ENCODE peak calls at places on chromosomes 6 and 20, in four cellular contexts. One of them, this sample, is unnamed.

GRCh38 chr6:140320081-140320798 is 945.8 kb upstream of the CITED2 start:
- DNase-seq in IMR-90: peak
- DNase-seq in left ventricle myocardium inferior: no peak
- DNase-seq in A549: no peak
- DNase-seq in this sample: no peak

GRCh38 chr6:35804996-35805736 is at the start of gene LHFPL5:
- DNase-seq in left ventricle myocardium inferior: peak
- DNase-seq in IMR-90: no peak
- DNase-seq in A549: peak
- DNase-seq in this sample: peak

GRCh38 chr6:66772785-66773184 is 1065.8 kb upstream of the EYS start:
- DNase-seq in left ventricle myocardium inferior: peak
- DNase-seq in IMR-90: no peak
- DNase-seq in A549: no peak
- DNase-seq in this sample: no peak

GRCh38 chr20:49824206-49824605 is 11.6 kb downstream of the SLC9A8 start:
- DNase-seq in left ventricle myocardium inferior: no peak
- DNase-seq in IMR-90: peak
- DNase-seq in A549: no peak
- DNase-seq in this sample: no peak

GRCh38 chr6:34349226-34349625 is 43.2 kb downstream of the NUDT3 start:
- DNase-seq in IMR-90: no peak
- DNase-seq in A549: no peak
- DNase-seq in left ventricle myocardium inferior: no peak
- DNase-seq in this sample: no peak

GRCh38 chr20:23152308-23152892 is 66.3 kb upstream of the CD93 start:
- DNase-seq in IMR-90: peak
- DNase-seq in left ventricle myocardium inferior: peak
- DNase-seq in A549: no peak
- DNase-seq in this sample: peak

GRCh38 chr6:40349092-40349491 is 238.1 kb downstream of the LRFN2 start:
- DNase-seq in A549: no peak
- DNase-seq in left ventricle myocardium inferior: no peak
- DNase-seq in IMR-90: no peak
- DNase-seq in this sample: peak

GRCh38 chr6:54026652-54027400 is 84.4 kb upstream of the MLIP start:
- DNase-seq in IMR-90: no peak
- DNase-seq in A549: no peak
- DNase-seq in left ventricle myocardium inferior: no peak
- DNase-seq in this sample: no peak

GRCh38 chr6:44416103-44416502 is 28.6 kb downstream of the CDC5L start:
- DNase-seq in A549: peak
- DNase-seq in IMR-90: peak
- DNase-seq in left ventricle myocardium inferior: no peak
- DNase-seq in this sample: no peak

GRCh38 chr6:90284745-90285481 is 11.7 kb downstream of the BACH2 start:
- DNase-seq in A549: no peak
- DNase-seq in IMR-90: peak
- DNase-seq in left ventricle myocardium inferior: no peak
- DNase-seq in this sample: no peak

GRCh38 chr6:139962663-139963314 is 588.3 kb upstream of the CITED2 start:
- DNase-seq in A549: no peak
- DNase-seq in left ventricle myocardium inferior: no peak
- DNase-seq in IMR-90: no peak
- DNase-seq in this sample: peak

GRCh38 chr6:28336284-28337024 is 506 bp upstream of the ZSCAN31 start:
- DNase-seq in A549: no peak
- DNase-seq in IMR-90: peak
- DNase-seq in left ventricle myocardium inferior: no peak
- DNase-seq in this sample: peak

GRCh38 chr6:16181429-16182359 is 52.8 kb downstream of the MYLIP start:
- DNase-seq in IMR-90: no peak
- DNase-seq in A549: no peak
- DNase-seq in left ventricle myocardium inferior: no peak
- DNase-seq in this sample: peak

GRCh38 chr20:10711903-10712373 is 38.1 kb upstream of the JAG1 start:
- DNase-seq in A549: no peak
- DNase-seq in left ventricle myocardium inferior: no peak
- DNase-seq in IMR-90: no peak
- DNase-seq in this sample: no peak

GRCh38 chr6:107869871-107870270 is 45.8 kb upstream of the SCML4 start:
- DNase-seq in left ventricle myocardium inferior: no peak
- DNase-seq in A549: no peak
- DNase-seq in IMR-90: no peak
- DNase-seq in this sample: no peak

GRCh38 chr6:117615981-117616961 is 14.0 kb upstream of the GOPC start:
- DNase-seq in IMR-90: peak
- DNase-seq in left ventricle myocardium inferior: no peak
- DNase-seq in A549: no peak
- DNase-seq in this sample: no peak

GRCh38 chr6:88302769-88303230 is 136.7 kb upstream of the CNR1 start:
- DNase-seq in left ventricle myocardium inferior: no peak
- DNase-seq in A549: no peak
- DNase-seq in IMR-90: no peak
- DNase-seq in this sample: no peak

GRCh38 chr6:11479296-11479695 is 58.3 kb upstream of the TMEM170B start:
- DNase-seq in A549: no peak
- DNase-seq in IMR-90: no peak
- DNase-seq in left ventricle myocardium inferior: no peak
- DNase-seq in this sample: no peak

GRCh38 chr6:137258170-137258569 is 39.0 kb upstream of the IFNGR1 start:
- DNase-seq in IMR-90: no peak
- DNase-seq in A549: no peak
- DNase-seq in left ventricle myocardium inferior: no peak
- DNase-seq in this sample: no peak

GRCh38 chr6:2376429-2377355 is 131.3 kb upstream of the GMDS start:
- DNase-seq in A549: peak
- DNase-seq in IMR-90: peak
- DNase-seq in left ventricle myocardium inferior: no peak
- DNase-seq in this sample: no peak

GRCh38 chr6:90466191-90466940 is 120.5 kb downstream of the MAP3K7 start:
- DNase-seq in left ventricle myocardium inferior: no peak
- DNase-seq in IMR-90: peak
- DNase-seq in A549: no peak
- DNase-seq in this sample: no peak

GRCh38 chr6:21914121-21914973 is 320.8 kb downstream of the SOX4 start:
- DNase-seq in left ventricle myocardium inferior: peak
- DNase-seq in A549: no peak
- DNase-seq in IMR-90: peak
- DNase-seq in this sample: peak

GRCh38 chr6:9292975-9293374 is 857.6 kb upstream of the SLC35B3 start:
- DNase-seq in left ventricle myocardium inferior: no peak
- DNase-seq in A549: no peak
- DNase-seq in IMR-90: peak
- DNase-seq in this sample: no peak

GRCh38 chr6:142373268-142374089 is 71.7 kb downstream of the ADGRG6 start:
- DNase-seq in A549: no peak
- DNase-seq in left ventricle myocardium inferior: no peak
- DNase-seq in IMR-90: peak
- DNase-seq in this sample: no peak

GRCh38 chr6:10140824-10141223 is 274.1 kb downstream of the TFAP2A start:
- DNase-seq in IMR-90: no peak
- DNase-seq in left ventricle myocardium inferior: no peak
- DNase-seq in A549: no peak
- DNase-seq in this sample: no peak

GRCh38 chr6:27743787-27744186 is 168.4 kb downstream of the OR2B2 start:
- DNase-seq in left ventricle myocardium inferior: no peak
- DNase-seq in IMR-90: no peak
- DNase-seq in A549: no peak
- DNase-seq in this sample: no peak

GRCh38 chr6:36129889-36130671 is at the start of gene MAPK13:
- DNase-seq in left ventricle myocardium inferior: no peak
- DNase-seq in IMR-90: peak
- DNase-seq in A549: no peak
- DNase-seq in this sample: no peak

GRCh38 chr20:36525620-36526365 is 15.5 kb upstream of the MYL9 start:
- DNase-seq in A549: no peak
- DNase-seq in IMR-90: no peak
- DNase-seq in left ventricle myocardium inferior: no peak
- DNase-seq in this sample: no peak

GRCh38 chr6:99330159-99330558 is 19.3 kb downstream of the FAXC start:
- DNase-seq in left ventricle myocardium inferior: no peak
- DNase-seq in IMR-90: peak
- DNase-seq in A549: peak
- DNase-seq in this sample: peak

GRCh38 chr20:45732199-45732598 is 10.1 kb downstream of the SPINT4 start:
- DNase-seq in A549: no peak
- DNase-seq in IMR-90: no peak
- DNase-seq in left ventricle myocardium inferior: no peak
- DNase-seq in this sample: no peak

DNA sequence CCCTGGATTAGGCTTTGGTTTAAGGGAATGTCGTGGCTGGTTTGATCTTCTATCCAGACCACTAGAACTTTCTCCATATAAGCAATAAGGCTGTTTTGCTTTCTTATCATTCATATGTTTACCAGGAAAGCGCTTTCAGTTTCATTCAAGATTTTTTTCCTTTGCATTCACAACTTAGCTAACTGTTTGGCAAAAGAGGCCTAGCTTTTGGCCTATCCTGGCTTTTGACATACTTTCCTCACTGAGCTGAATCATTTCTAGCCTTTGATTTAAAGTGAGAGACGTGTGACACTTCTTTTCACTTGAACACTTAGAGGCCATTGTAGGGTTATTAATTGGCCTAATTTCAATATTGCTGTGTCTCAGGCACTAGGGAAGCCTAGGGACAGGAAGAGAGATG is 1.7 kb upstream of the FAM50B start:
- DNase-seq in IMR-90: peak
- DNase-seq in A549: no peak
- DNase-seq in left ventricle myocardium inferior: no peak
- DNase-seq in this sample: no peak
- H3K27ac ChIP-seq in IMR-90: no peak
- H3K27ac ChIP-seq in A549: no peak
- H3K27ac ChIP-seq in left ventricle myocardium inferior: no peak
- H3K27ac ChIP-seq in this sample: no peak

DNA sequence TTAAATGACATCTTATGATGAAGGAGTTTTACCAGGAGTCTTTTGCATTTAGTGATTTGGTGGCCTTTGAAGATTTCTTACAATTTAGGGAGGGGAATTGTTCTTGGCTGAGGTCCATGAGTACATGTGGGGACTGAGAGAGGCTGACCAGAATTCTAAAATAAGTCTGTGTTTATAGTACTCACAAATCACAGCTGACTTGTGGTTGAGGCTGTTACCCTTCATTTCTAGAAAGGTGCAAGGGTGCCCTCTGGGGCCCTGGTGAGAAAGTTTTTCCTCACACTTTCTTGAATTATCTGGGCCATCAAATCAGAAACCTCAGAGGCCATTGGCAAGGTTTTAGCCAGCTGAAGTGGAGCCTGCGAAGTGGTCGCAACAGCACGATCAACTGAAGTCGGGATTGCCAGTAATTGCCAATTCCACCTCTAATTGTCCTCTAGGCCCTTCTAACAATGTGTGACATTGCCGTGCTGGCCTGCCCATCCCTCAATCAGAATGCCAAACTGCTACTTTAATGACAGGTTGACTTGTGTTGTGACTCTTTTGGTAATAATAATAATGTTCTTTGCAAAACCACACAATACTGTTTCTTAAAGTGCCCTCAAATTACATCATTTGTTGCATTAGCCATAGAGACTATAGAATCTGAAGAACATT is 221.6 kb downstream of the OGFRL1 start:
- DNase-seq in A549: peak
- DNase-seq in IMR-90: peak
- DNase-seq in left ventricle myocardium inferior: peak
- DNase-seq in this sample: peak
- TF ChIP-seq CTCF in A549: peak
- TF ChIP-seq CTCF in IMR-90: peak
- TF ChIP-seq CTCF in left ventricle myocardium inferior: peak
- TF ChIP-seq CTCF in this sample: peak

DNA sequence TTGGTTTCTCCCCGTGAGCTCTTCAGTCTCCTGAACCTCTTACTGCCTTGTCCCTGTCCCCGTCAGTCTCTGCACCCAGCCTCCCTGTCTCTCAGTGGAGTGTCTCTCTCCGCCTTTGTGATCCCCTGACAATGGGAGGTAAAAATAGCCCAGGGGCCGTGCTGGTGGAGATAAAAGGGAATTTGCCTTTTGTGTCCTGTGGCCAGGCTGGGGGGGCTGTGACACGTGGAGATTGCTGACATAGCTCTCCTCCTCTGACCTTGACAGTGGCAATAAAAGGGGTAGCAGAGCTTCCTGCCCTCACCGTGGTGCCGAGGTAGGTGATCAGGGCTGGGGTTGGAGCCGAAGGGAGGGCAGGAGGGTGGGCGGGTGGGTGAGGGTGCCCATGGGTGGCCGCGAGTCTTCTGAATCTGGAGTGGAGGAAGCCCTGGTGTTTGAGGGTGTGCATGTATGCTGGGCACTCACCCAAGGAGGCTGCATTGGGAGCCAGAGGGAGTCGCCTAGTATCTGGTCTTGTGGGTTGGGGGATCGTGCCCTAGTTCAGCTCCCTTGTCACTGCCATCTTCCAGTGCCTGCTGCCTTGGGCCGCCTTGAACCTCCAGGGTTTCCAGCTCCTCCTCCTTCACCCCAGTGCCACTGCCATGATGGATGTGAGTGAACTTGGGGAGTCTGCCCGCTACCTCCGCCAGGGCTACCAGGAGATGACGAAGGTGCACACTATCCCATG is 21.9 kb downstream of the MYH7B start:
- DNase-seq in A549: no peak
- DNase-seq in IMR-90: no peak
- DNase-seq in left ventricle myocardium inferior: peak
- DNase-seq in this sample: peak
- H3K4me3 ChIP-seq in A549: no peak
- H3K4me3 ChIP-seq in IMR-90: no peak
- H3K4me3 ChIP-seq in left ventricle myocardium inferior: peak
- H3K4me3 ChIP-seq in this sample: no peak

GRCh38 chr6:144311361-144311760 is 26.2 kb downstream of the UTRN start:
- DNase-seq in A549: no peak
- DNase-seq in IMR-90: no peak
- DNase-seq in left ventricle myocardium inferior: no peak
- DNase-seq in this sample: no peak

GRCh38 chr6:144314562-144314961 is 29.4 kb downstream of the UTRN start:
- DNase-seq in A549: no peak
- DNase-seq in left ventricle myocardium inferior: no peak
- DNase-seq in IMR-90: no peak
- DNase-seq in this sample: no peak

GRCh38 chr6:144315981-144316865 is 31.1 kb downstream of the UTRN start:
- DNase-seq in IMR-90: no peak
- DNase-seq in A549: no peak
- DNase-seq in left ventricle myocardium inferior: no peak
- DNase-seq in this sample: no peak

GRCh38 chr6:144315226-144315980 is 30.3 kb downstream of the UTRN start:
- DNase-seq in left ventricle myocardium inferior: no peak
- DNase-seq in IMR-90: no peak
- DNase-seq in A549: no peak
- DNase-seq in this sample: no peak

DNA sequence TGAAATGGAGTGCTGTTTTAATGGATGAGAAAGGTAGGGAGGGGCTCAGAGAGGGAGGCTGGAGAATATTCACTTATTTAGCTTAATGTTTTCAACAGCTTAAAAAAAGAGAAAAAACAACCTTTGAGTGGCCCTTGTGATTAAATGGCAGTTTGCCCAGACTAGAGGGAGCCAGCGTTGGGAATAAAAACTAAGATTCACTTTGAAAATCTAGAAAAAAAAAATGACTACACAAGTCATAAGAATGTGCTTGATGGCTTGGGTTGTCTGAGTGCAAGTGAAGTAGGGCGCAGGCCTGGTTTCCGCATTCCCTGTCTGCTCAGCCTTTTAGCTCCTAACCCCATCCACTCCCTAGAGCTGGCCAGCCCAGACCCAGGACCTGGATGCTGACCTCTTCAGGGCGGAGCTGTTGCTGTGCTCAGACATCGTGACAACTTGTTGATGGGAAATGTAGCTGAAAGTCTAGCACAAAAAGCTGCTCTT is 28.9 kb downstream of the UTRN start:
- DNase-seq in IMR-90: peak
- DNase-seq in left ventricle myocardium inferior: peak
- DNase-seq in A549: no peak
- DNase-seq in this sample: peak
- H3K27ac ChIP-seq in IMR-90: no peak
- H3K27ac ChIP-seq in left ventricle myocardium inferior: peak
- H3K27ac ChIP-seq in A549: no peak
- H3K27ac ChIP-seq in this sample: peak